ENCODE peak calls at places on chromosomes 6 and 20, in four cellular contexts. U is K562, T is HepG2, B is GM12878. K is an unnamed sample.

GRCh38 chr6:13615802-13616140 is 636 bp downstream of the NOL7 start:
- DNase-seq in B (no peak), U (peak; percentile 53), T (no peak), K (peak; percentile 54)

GRCh38 chr6:37007340-37008043 is 2.0 kb downstream of the FGD2 start:
- DNase-seq in B (no peak), T (no peak), U (no peak), K (no peak)

GRCh38 chr6:109816452-109817374 is 125.6 kb downstream of the FIG4 start:
- DNase-seq in B (no peak), U (no peak), T (no peak), K (no peak)

GRCh38 chr6:49986551-49986950 is 17.1 kb upstream of the DEFB113 start:
- DNase-seq in U (no peak), B (no peak), T (no peak), K (no peak)

GRCh38 chr6:143594647-143595046 is 83.1 kb upstream of the PHACTR2 start:
- DNase-seq in T (no peak), U (no peak), B (no peak), K (no peak)

GRCh38 chr6:85551264-85551663 is 42.4 kb downstream of the SNX14 start:
- DNase-seq in B (no peak), U (peak; percentile 58), T (no peak), K (peak; percentile 20)

GRCh38 chr6:42251911-42252637 is 34.4 kb upstream of the MRPS10 start:
- DNase-seq in U (no peak), B (no peak), T (peak; percentile 42), K (peak; percentile 86)

GRCh38 chr20:57389695-57390603 is 1.2 kb upstream of the RBM38 start:
- DNase-seq in B (no peak), U (peak; percentile 72), T (no peak), K (no peak)

GRCh38 chr20:2402271-2402980 is 21.7 kb downstream of the TGM6 start:
- DNase-seq in T (peak; percentile 34), U (no peak), B (no peak), K (peak; percentile 48)

GRCh38 chr20:61857414-61857775 is 208.3 kb downstream of the TAF4 start:
- DNase-seq in B (no peak), T (no peak), U (no peak), K (no peak)

GRCh38 chr20:49691818-49692568 is 21.7 kb downstream of the B4GALT5 start:
- DNase-seq in T (no peak), B (no peak), U (no peak), K (no peak)

GRCh38 chr6:130529569-130530149 is 163.8 kb downstream of the TMEM200A start:
- DNase-seq in U (no peak), T (no peak), B (no peak), K (no peak)

GRCh38 chr20:3340443-3340842 is 67.0 kb downstream of the DNAAF9 start:
- DNase-seq in B (no peak), T (no peak), U (no peak), K (peak; percentile 34)

GRCh38 chr6:30102701-30103629 is 9.9 kb downstream of the TRIM31 start:
- DNase-seq in B (peak; percentile 24), T (peak; percentile 90), U (peak; percentile 89), K (peak; percentile 84)

GRCh38 chr6:12011276-12012112 is 618 bp upstream of the HIVEP1 start:
- DNase-seq in T (peak; percentile 95), U (peak; percentile 98), B (peak; percentile 81), K (peak; percentile 96)

GRCh38 chr20:48717095-48717958 is 110.5 kb downstream of the PREX1 start:
- DNase-seq in B (peak; percentile 67), T (no peak), U (no peak), K (no peak)

GRCh38 chr6:131107166-131107565 is 28.1 kb upstream of the AKAP7 start:
- DNase-seq in U (no peak), T (peak; percentile 80), B (no peak), K (no peak)

GRCh38 chr20:3621111-3621510 is 42.1 kb downstream of the GFRA4 start:
- DNase-seq in U (no peak), T (no peak), B (no peak), K (no peak)

GRCh38 chr6:143060806-143061596 is at the start of gene AIG1:
- DNase-seq in T (no peak), B (no peak), U (peak; percentile 91), K (peak; percentile 93)

GRCh38 chr6:87794922-87795885 is 93.2 kb upstream of the AKIRIN2 start:
- DNase-seq in T (no peak), U (no peak), B (no peak), K (no peak)

GRCh38 chr20:59032713-59033059 is 551 bp upstream of the ATP5F1E start:
- DNase-seq in T (peak; percentile 54), U (no peak), B (no peak), K (peak; percentile 64)

GRCh38 chr6:167127785-167128531 is 5.1 kb downstream of the CCR6 start:
- DNase-seq in T (no peak), B (no peak), U (no peak), K (no peak)

GRCh38 chr6:148461247-148461646 is 118.6 kb downstream of the SASH1 start:
- DNase-seq in T (no peak), B (no peak), U (no peak), K (no peak)

GRCh38 chr6:81487489-81487888 is 265.0 kb downstream of the TENT5A start:
- DNase-seq in U (no peak), T (no peak), B (no peak), K (no peak)

GRCh38 chr20:22866757-22867425 is 168.2 kb upstream of the SSTR4 start:
- DNase-seq in B (no peak), U (no peak), T (no peak), K (no peak)

GRCh38 chr20:38726849-38727601 is 2.7 kb downstream of the SLC32A1 start:
- DNase-seq in B (no peak), T (peak; percentile 61), U (peak; percentile 81), K (peak; percentile 90)

GRCh38 chr6:34484899-34485298 is 19.0 kb downstream of the PACSIN1 start:
- DNase-seq in T (no peak), B (peak; percentile 8), U (peak; percentile 52), K (no peak)
- TF ChIP-seq CHD2 in T (no peak), B (no peak), U (no peak), K (no peak)

GRCh38 chr6:129368970-129369369 is 341.0 kb downstream of the ARHGAP18 start:
- DNase-seq in U (no peak), T (no peak), B (no peak), K (no peak)
- TF ChIP-seq SMC3 in U (no peak), T (no peak), B (no peak), K (no peak)

GRCh38 chr20:63205896-63206295 is 10.0 kb downstream of the YTHDF1 start:
- DNase-seq in B (no peak), U (no peak), T (no peak), K (no peak)

GRCh38 chr20:63202021-63202420 is 13.9 kb downstream of the YTHDF1 start:
- DNase-seq in B (no peak), T (no peak), U (no peak), K (no peak)

GRCh38 chr20:63204362-63204761 is 11.6 kb downstream of the YTHDF1 start:
- DNase-seq in U (no peak), B (no peak), T (no peak), K (no peak)

GRCh38 chr20:63206878-63207277 is 9.1 kb downstream of the YTHDF1 start:
- DNase-seq in U (no peak), T (no peak), B (no peak), K (no peak)

GRCh38 chr20:63202811-63203526 is 13.0 kb downstream of the YTHDF1 start:
- DNase-seq in U (no peak), B (no peak), T (no peak), K (no peak)
- TF ChIP-seq YY1 in U (no peak), B (no peak), T (no peak), K (no peak)

DNA sequence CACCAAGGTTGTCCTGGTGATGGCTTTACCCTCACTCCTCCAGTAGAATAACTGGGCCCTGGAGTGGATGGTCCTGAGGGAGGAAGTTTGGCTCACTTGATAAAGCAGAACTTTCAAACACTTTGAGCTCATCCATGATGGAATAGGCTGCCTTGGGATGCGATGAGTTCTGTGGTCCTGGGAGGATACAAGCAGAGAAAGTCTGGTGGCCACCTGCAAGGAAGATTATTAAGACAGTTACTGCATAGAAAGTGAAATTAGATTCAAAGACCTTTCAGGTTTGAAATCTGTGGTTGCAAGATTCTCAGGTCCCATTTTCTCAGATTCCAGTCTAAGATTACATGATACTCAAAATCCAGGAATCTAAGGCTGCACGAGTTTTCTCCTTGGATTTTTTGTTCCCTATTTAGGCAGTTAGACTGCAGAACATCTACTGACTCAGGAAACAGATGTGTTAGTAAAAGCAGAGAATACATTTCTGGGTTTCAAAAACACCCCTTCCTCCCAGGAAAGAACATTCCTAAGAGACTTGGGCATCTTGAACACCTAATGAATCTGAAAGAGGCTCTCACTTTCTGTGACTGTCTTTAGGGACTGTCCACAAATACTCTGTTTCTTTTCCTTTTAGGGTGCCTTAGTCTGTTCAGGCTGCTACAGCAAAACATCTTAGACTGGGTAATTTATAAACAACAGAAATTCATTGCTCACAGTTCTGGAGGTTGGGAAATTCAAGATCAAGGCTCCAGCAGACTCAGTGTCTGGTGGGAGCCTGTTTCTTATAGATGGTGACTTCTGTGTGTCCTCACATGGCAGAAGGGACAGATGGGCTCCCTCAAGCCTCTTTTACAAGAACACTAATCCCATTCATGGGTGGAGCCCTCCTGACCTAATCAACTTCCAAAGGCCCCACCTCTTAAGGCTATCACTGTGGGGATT is 19.6 kb upstream of the CCN5 start:
- DNase-seq in U (no peak), T (no peak), B (no peak), K (no peak)
- TF ChIP-seq CHD2 in U (no peak), T (no peak), B (no peak), K (no peak)

GRCh38 chr6:122005661-122006060 is 393.8 kb upstream of the HSF2 start:
- DNase-seq in B (no peak), U (no peak), T (no peak), K (no peak)

GRCh38 chr6:122007366-122007765 is 392.1 kb upstream of the HSF2 start:
- DNase-seq in B (no peak), T (no peak), U (no peak), K (peak; percentile 3)

GRCh38 chr6:122012576-122012975 is 386.9 kb upstream of the HSF2 start:
- DNase-seq in T (no peak), B (no peak), U (no peak), K (no peak)

GRCh38 chr6:122008105-122009100 is 391.0 kb upstream of the HSF2 start:
- DNase-seq in B (no peak), U (no peak), T (no peak), K (no peak)
- TF ChIP-seq SMC3 in B (no peak), U (no peak), T (no peak), K (no peak)

GRCh38 chr20:17873410-17874270 is 95.0 kb downstream of the SNX5 start:
- DNase-seq in T (peak; percentile 91), B (no peak), U (no peak), K (peak; percentile 85)
- TF ChIP-seq YY1 in T (peak; percentile 46), B (no peak), U (no peak), K (no peak)

GRCh38 chr20:35954907-35955251 is 577 bp upstream of the SCAND1 start:
- DNase-seq in B (no peak), T (peak; percentile 58), U (no peak), K (no peak)

GRCh38 chr20:35954200-35954906 is at the start of gene SCAND1:
- DNase-seq in T (peak; percentile 99), U (peak; percentile 94), B (peak; percentile 93), K (peak; percentile 95)

GRCh38 chr20:35950093-35950492 is 4.2 kb downstream of the SCAND1 start:
- DNase-seq in B (no peak), U (no peak), T (no peak), K (no peak)

GRCh38 chr20:35953411-35954199 is 697 bp downstream of the SCAND1 start:
- DNase-seq in U (peak; percentile 46), B (no peak), T (no peak), K (peak; percentile 73)

GRCh38 chr20:35952480-35953410 is 1.6 kb downstream of the SCAND1 start:
- DNase-seq in T (peak; percentile 66), U (peak; percentile 48), B (no peak), K (no peak)
- TF ChIP-seq CHD2 in T (no peak), U (no peak), B (no peak), K (no peak)